ENCODE peak calls at places on chromosome 11, in five cellular contexts. H, J, C, X and Y are unnamed samples.
A peak's percentile ranks its signal among the peaks of the same experiment; 100 is the strongest.

GRCh38 chr11:3665336-3666022 is 5.7 kb downstream of the CHRNA10 start:
- DNase-seq in H (no peak), J (no peak), C (no peak), X (no peak), Y (no peak)

GRCh38 chr11:64419818-64420485 is 61.0 kb downstream of the RPS6KA4 start:
- DNase-seq in H (no peak), J (no peak), C (no peak), X (no peak), Y (no peak)

GRCh38 chr11:28268925-28269324 is 160.7 kb downstream of the METTL15 start:
- DNase-seq in H (no peak), J (no peak), C (no peak), X (no peak), Y (no peak)

GRCh38 chr11:13596601-13597000 is 71.9 kb upstream of the FAR1 start:
- DNase-seq in H (no peak), J (no peak), C (no peak), X (no peak), Y (no peak)

GRCh38 chr11:128482512-128483191 is 104.7 kb downstream of the ETS1 start:
- DNase-seq in H (peak; percentile 93), J (no peak), C (no peak), X (peak; percentile 64), Y (no peak)

GRCh38 chr11:17986007-17986710 is 26.7 kb downstream of the SERGEF start:
- DNase-seq in H (peak; percentile 44), J (no peak), C (no peak), X (no peak), Y (no peak)

GRCh38 chr11:134100171-134100570 is 31.3 kb downstream of the JAM3 start:
- DNase-seq in H (no peak), J (no peak), C (no peak), X (no peak), Y (no peak)

GRCh38 chr11:46537121-46537520 is 56.7 kb downstream of the AMBRA1 start:
- DNase-seq in H (no peak), J (no peak), C (no peak), X (no peak), Y (no peak)

GRCh38 chr11:35272391-35272821 is 133.4 kb downstream of the CD44 start:
- DNase-seq in H (no peak), J (peak; percentile 33), C (peak; percentile 21), X (no peak), Y (no peak)

GRCh38 chr11:2579315-2580060 is 120.3 kb downstream of the KCNQ1OT1 start:
- DNase-seq in H (no peak), J (no peak), C (no peak), X (no peak), Y (peak; percentile 37)

GRCh38 chr11:70734379-70734778 is 336.1 kb downstream of the CTTN start:
- DNase-seq in H (no peak), J (no peak), C (no peak), X (no peak), Y (no peak)

GRCh38 chr11:14253878-14254277 is 105.1 kb downstream of the RRAS2 start:
- DNase-seq in H (no peak), J (no peak), C (no peak), X (no peak), Y (peak; percentile 3)

GRCh38 chr11:77602385-77603105 is 12.8 kb downstream of the AQP11 start:
- DNase-seq in H (peak; percentile 64), J (no peak), C (no peak), X (no peak), Y (no peak)

GRCh38 chr11:134366279-134366678 is 34.5 kb downstream of the GLB1L2 start:
- DNase-seq in H (no peak), J (no peak), C (no peak), X (no peak), Y (no peak)

GRCh38 chr11:128207861-128208321 is 379.5 kb downstream of the ETS1 start:
- DNase-seq in H (peak; percentile 94), J (no peak), C (no peak), X (no peak), Y (no peak)

GRCh38 chr11:108693852-108694251 is 29.0 kb downstream of the DDX10 start:
- DNase-seq in H (no peak), J (no peak), C (no peak), X (no peak), Y (no peak)

GRCh38 chr11:111236355-111236754 is 9.2 kb upstream of the POU2AF2 start:
- DNase-seq in H (no peak), J (no peak), C (no peak), X (no peak), Y (no peak)

DNA sequence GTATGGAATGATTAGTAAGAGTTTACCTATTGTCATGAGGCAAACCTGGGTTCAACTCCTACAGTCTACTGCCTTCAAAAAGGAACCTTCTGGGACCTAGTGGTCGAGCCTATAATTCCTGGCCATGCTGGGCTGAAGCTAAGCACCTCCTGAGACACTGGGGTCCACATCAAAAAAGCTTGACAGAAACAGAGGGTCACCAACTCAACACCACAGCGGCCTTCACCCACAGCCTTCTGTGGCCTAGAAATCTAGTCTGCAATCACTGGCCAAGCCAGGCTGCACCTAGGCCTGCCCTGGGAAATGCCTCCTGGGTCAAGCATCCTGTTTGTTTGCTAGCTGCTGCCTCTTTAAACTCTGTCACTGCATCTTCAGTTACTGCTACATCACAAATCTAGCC is 153.9 kb upstream of the C11orf58 start:
- DNase-seq in H (no peak), J (no peak), C (no peak), X (no peak), Y (no peak)
- TF ChIP-seq CTCF in H (no peak), J (no peak), C (no peak), X (no peak), Y (no peak)

GRCh38 chr11:65726660-65727059 is 6.1 kb upstream of the RNASEH2C start:
- DNase-seq in H (no peak), J (no peak), C (no peak), X (no peak), Y (no peak)
- TF ChIP-seq CTCF in H (peak; percentile 8), J (no peak), C (no peak), X (no peak), Y (no peak)

GRCh38 chr11:73759520-73760065 is 1.3 kb downstream of the RAB6A start:
- DNase-seq in H (no peak), J (no peak), C (no peak), X (no peak), Y (no peak)
- TF ChIP-seq CTCF in H (peak; percentile 41), J (no peak), C (no peak), X (peak; percentile 33), Y (peak; percentile 36)

DNA sequence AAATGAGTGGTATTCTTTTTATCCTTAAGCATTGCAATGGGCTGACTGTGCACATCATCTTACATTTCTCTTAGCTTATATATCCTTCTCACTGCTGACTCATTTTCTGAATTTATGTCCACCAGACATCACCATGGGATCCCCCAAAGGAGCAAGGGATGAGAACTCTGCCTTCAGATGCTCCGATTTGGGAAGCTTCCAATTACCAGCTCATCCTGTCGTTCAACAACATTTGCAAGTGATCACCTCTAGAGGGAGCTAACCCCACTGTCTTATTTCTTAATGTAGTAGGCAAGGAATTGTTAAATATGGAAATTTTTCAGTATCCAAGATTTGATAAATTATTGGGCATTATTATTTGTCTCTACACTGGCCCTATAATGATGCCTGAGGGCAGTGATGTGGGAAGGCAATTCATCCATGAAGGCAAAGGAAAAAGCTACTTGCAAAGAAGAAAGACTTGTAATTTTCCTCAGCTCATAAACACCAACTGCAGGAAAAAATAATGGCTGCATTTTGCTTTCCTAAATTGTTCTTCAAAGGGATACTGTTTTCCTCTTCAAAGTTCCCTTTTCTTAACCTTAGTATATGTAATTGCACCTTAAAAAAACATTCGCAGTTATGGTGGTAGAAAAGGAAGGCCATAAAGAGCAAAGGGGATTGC is 102.4 kb upstream of the FSHB start:
- DNase-seq in H (no peak), J (no peak), C (peak; percentile 9), X (no peak), Y (no peak)
- TF ChIP-seq CTCF in H (peak; percentile 39), J (no peak), C (no peak), X (peak; percentile 30), Y (peak; percentile 69)